ENCODE peak calls at places on chromosome 20, in five cellular contexts. W is HepG2, P is SK-N-SH, X is K562, N is GM12878. K is an unnamed sample.

GRCh38 chr20:54468082-54468481 is 7.3 kb upstream of the DOK5 start:
- DNase-seq in W (no peak), P (no peak), X (no peak), N (no peak), K (no peak)

GRCh38 chr20:19789446-19789845 is 31.4 kb downstream of the RIN2 start:
- DNase-seq in W (no peak), P (no peak), X (no peak), N (no peak), K (no peak)

GRCh38 chr20:48102821-48103635 is 317.7 kb upstream of the SULF2 start:
- DNase-seq in W (no peak), P (no peak), X (no peak), N (no peak), K (no peak)

GRCh38 chr20:34709044-34709835 is 5.1 kb downstream of the TP53INP2 start:
- DNase-seq in W (no peak), P (peak; percentile 92), X (peak; percentile 88), N (peak; percentile 55), K (peak; percentile 63)

GRCh38 chr20:33914871-33915270 is 78.8 kb upstream of the RALY start:
- DNase-seq in W (peak; percentile 51), P (no peak), X (no peak), N (no peak), K (no peak)

GRCh38 chr20:48846516-48847492 is 19.0 kb upstream of the PREX1 start:
- DNase-seq in W (no peak), P (peak; percentile 55), X (no peak), N (peak; percentile 93), K (no peak)

GRCh38 chr20:13788167-13788834 is 3.5 kb downstream of the NDUFAF5 start:
- DNase-seq in W (peak; percentile 88), P (peak; percentile 58), X (peak; percentile 34), N (peak; percentile 21), K (no peak)

GRCh38 chr20:25275813-25276532 is 28.1 kb downstream of the PYGB start:
- DNase-seq in W (no peak), P (no peak), X (no peak), N (no peak), K (no peak)

GRCh38 chr20:49508435-49509199 is 26.1 kb upstream of the KCNB1 start:
- DNase-seq in W (peak; percentile 56), P (peak; percentile 74), X (peak; percentile 51), N (peak; percentile 7), K (peak; percentile 13)

GRCh38 chr20:40497781-40498691 is 191.0 kb downstream of the MAFB start:
- DNase-seq in W (no peak), P (no peak), X (peak; percentile 9), N (peak; percentile 7), K (peak; percentile 96)

GRCh38 chr20:49539481-49540231 is 28.3 kb downstream of the PTGIS start:
- DNase-seq in W (no peak), P (no peak), X (no peak), N (no peak), K (no peak)

GRCh38 chr20:47785321-47785899 is at the start of gene SULF2:
- DNase-seq in W (no peak), P (peak; percentile 77), X (no peak), N (no peak), K (no peak)

GRCh38 chr20:22499475-22500174 is 84.7 kb downstream of the FOXA2 start:
- DNase-seq in W (no peak), P (no peak), X (no peak), N (no peak), K (no peak)

GRCh38 chr20:59035381-59035780 is 3.2 kb upstream of the ATP5F1E start:
- DNase-seq in W (no peak), P (no peak), X (no peak), N (no peak), K (no peak)

GRCh38 chr20:47432251-47433210 is 69.2 kb upstream of the NCOA3 start:
- DNase-seq in W (peak; percentile 71), P (no peak), X (no peak), N (no peak), K (peak; percentile 88)

GRCh38 chr20:33306807-33307206 is 23.8 kb downstream of the BPIFB1 start:
- DNase-seq in W (no peak), P (no peak), X (no peak), N (no peak), K (no peak)

GRCh38 chr20:3340443-3340842 is 67.0 kb downstream of the DNAAF9 start:
- DNase-seq in W (no peak), P (peak; percentile 34), X (no peak), N (no peak), K (peak; percentile 54)

GRCh38 chr20:40766081-40766480 is 77.0 kb upstream of the MAFB start:
- DNase-seq in W (no peak), P (no peak), X (no peak), N (no peak), K (no peak)

GRCh38 chr20:35240083-35240913 is 13.8 kb downstream of the MMP24 start:
- DNase-seq in W (no peak), P (no peak), X (no peak), N (no peak), K (no peak)

GRCh38 chr20:8860011-8860495 is 208.8 kb upstream of the PLCB4 start:
- DNase-seq in W (no peak), P (no peak), X (no peak), N (no peak), K (no peak)

GRCh38 chr20:60117040-60117439 is 158.8 kb downstream of the CDH26 start:
- DNase-seq in W (no peak), P (no peak), X (no peak), N (no peak), K (no peak)

GRCh38 chr20:40676870-40677269 is 12.2 kb downstream of the MAFB start:
- DNase-seq in W (no peak), P (no peak), X (no peak), N (no peak), K (no peak)

GRCh38 chr20:36267605-36268500 is 31.6 kb downstream of the AAR2 start:
- DNase-seq in W (no peak), P (no peak), X (no peak), N (no peak), K (no peak)

GRCh38 chr20:36266189-36266588 is 29.9 kb downstream of the AAR2 start:
- DNase-seq in W (no peak), P (no peak), X (no peak), N (no peak), K (no peak)

GRCh38 chr20:36270744-36271638 is 34.7 kb downstream of the AAR2 start:
- DNase-seq in W (peak; percentile 83), P (no peak), X (no peak), N (no peak), K (no peak)

GRCh38 chr20:36269507-36269906 is 33.2 kb downstream of the AAR2 start:
- DNase-seq in W (no peak), P (no peak), X (no peak), N (no peak), K (no peak)

DNA sequence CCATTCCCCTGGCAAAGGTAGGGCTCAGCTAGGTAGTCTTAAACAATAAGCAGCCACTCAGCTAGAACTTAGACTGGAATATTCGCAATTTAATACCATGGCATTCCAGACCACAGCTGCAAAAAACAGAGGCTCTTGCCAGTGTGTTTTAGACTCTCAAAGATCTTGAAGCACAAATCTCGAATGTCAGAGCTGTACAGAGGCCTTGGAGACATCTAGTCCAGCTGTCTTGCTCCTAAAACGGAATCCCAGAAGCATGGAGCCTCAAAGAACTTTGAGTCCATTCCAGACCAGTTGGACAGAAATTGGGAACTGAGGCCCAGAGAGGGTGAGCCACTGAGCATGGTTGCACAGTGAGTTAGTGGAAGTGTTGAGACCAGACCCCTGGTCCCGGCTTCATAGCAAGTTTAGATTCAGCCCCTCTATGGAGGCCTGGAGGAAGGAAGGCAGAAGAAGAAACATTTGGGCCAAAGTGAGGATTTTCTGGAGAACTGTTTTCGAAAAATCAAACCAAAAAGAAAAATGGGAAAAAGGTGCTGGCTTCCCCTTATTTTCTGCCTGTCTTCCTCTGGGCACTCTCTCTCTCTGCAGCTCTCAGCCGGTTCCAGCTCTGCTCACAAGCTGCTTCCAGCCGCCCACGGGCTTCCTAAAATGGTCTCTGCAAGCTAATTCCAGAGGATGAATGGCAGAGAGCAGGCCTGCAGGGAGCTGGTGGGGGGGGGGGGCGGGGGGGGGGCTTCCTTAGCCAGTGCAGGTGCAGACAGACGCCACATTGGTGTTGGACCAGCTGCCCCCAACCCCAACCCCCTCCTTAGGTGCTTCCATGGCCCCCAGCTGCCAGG is 32.4 kb downstream of the AAR2 start:
- DNase-seq in W (no peak), P (no peak), X (no peak), N (no peak), K (no peak)
- TF ChIP-seq GABPA in W (no peak), P (no peak), X (no peak), N (no peak), K (no peak)

DNA sequence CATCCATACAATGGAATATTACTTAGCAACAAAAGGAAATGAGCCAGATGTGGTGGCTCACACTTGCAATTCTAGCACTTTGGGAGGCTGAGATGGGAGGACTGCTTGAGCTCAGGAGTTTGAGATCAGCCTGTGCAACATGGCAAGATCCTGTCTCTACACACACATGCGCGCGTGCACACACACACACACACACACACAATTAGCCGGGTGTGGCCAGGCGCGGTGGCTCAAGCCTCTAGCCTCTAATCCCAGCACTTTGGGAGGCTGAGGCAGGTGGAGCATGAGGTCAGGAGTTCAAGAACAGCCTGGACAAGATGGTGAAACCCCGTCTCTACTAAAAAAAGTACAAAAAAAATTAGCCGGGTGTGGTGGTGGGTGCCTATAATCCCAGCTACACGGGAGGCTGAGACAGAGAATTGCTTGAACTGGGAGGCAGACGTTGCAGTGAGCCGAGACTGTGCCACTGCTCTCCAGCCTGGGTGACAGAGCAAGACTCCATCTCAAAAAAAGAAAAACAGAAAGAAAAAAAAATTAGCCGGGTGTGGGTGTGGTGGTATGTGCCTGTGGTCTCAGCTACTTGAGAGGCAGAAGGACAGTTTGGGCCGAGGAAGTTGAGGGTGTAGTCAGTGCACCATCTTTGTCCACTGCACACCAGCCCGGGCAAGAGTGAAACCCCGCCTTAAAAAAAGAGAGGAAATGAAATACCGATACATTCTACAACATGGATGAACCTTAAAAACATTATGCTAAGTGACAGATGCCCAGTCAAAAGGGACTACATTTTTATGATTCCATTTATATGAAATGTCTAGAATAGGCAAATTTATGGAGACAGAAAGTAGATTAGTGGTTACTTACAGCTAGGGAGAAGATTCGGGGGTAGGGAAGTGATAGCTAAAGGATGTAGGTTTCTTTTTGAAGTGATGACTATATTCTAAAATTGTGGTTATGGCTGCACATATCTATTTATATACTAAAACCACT is 52.5 kb downstream of the RBL1 start:
- DNase-seq in W (no peak), P (no peak), X (no peak), N (peak; percentile 70), K (no peak)
- TF ChIP-seq REST in W (no peak), P (no peak), X (no peak), N (no peak), K (no peak)

GRCh38 chr20:11850901-11851300 is 66.8 kb upstream of the BTBD3 start:
- DNase-seq in W (no peak), P (no peak), X (no peak), N (no peak), K (no peak)

GRCh38 chr20:11853359-11853758 is 64.3 kb upstream of the BTBD3 start:
- DNase-seq in W (no peak), P (no peak), X (no peak), N (no peak), K (no peak)

GRCh38 chr20:11852189-11852588 is 65.5 kb upstream of the BTBD3 start:
- DNase-seq in W (no peak), P (no peak), X (no peak), N (no peak), K (no peak)

GRCh38 chr20:11851646-11852045 is 66.0 kb upstream of the BTBD3 start:
- DNase-seq in W (no peak), P (no peak), X (no peak), N (no peak), K (no peak)

GRCh38 chr20:11852801-11853200 is 64.9 kb upstream of the BTBD3 start:
- DNase-seq in W (no peak), P (no peak), X (no peak), N (no peak), K (no peak)
- TF ChIP-seq GABPA in W (no peak), P (no peak), X (no peak), N (no peak), K (no peak)

GRCh38 chr20:63344616-63345327 is 16.4 kb downstream of the CHRNA4 start:
- DNase-seq in W (no peak), P (peak; percentile 67), X (no peak), N (no peak), K (no peak)
- TF ChIP-seq REST in W (no peak), P (no peak), X (no peak), N (no peak), K (no peak)